ENCODE peak calls at places on chromosomes 3 and 15, in seven cellular contexts. H, R, Z, X, N, D and E are unnamed samples.

GRCh38 chr3:10272977-10273376 is 19.8 kb downstream of the GHRL start:
- DNase-seq in H (no peak), R (no peak), Z (no peak), X (no peak), N (no peak), D (no peak), E (no peak)

GRCh38 chr3:136772709-136773108 is 20.5 kb upstream of the STAG1 start:
- DNase-seq in H (no peak), R (no peak), Z (no peak), X (no peak), N (no peak), D (no peak), E (no peak)

GRCh38 chr15:78201281-78202190 is 32.8 kb downstream of the ACSBG1 start:
- DNase-seq in H (no peak), R (no peak), Z (no peak), X (no peak), N (no peak), D (no peak), E (no peak)

GRCh38 chr15:34820110-34820509 is 24.8 kb upstream of the ACTC1 start:
- DNase-seq in H (no peak), R (no peak), Z (no peak), X (no peak), N (no peak), D (no peak), E (no peak)

GRCh38 chr3:113556556-113557335 is 24.4 kb downstream of the SIDT1 start:
- DNase-seq in H (no peak), R (no peak), Z (no peak), X (no peak), N (no peak), D (no peak), E (no peak)

GRCh38 chr3:20140881-20141280 is 45.1 kb downstream of the SGO1 start:
- DNase-seq in H (no peak), R (no peak), Z (no peak), X (no peak), N (no peak), D (no peak), E (no peak)

GRCh38 chr3:191246628-191247027 is 47.6 kb downstream of the OSTN start:
- DNase-seq in H (no peak), R (peak), Z (peak), X (no peak), N (no peak), D (no peak), E (no peak)

GRCh38 chr15:100097342-100097899 is 244.4 kb downstream of the ADAMTS17 start:
- DNase-seq in H (no peak), R (no peak), Z (no peak), X (no peak), N (no peak), D (no peak), E (no peak)

GRCh38 chr3:180180795-180181194 is 144.1 kb upstream of the PEX5L start:
- DNase-seq in H (no peak), R (peak), Z (no peak), X (no peak), N (no peak), D (no peak), E (no peak)

GRCh38 chr3:69309810-69310209 is 76.1 kb downstream of the FRMD4B start:
- DNase-seq in H (no peak), R (peak), Z (no peak), X (no peak), N (no peak), D (no peak), E (no peak)

GRCh38 chr3:59423707-59424106 is 373.9 kb upstream of the CFAP20DC start:
- DNase-seq in H (no peak), R (no peak), Z (no peak), X (no peak), N (no peak), D (no peak), E (no peak)

GRCh38 chr15:99100245-99101173 is 4.4 kb upstream of the SYNM start:
- DNase-seq in H (peak), R (peak), Z (peak), X (peak), N (peak), D (no peak), E (peak)

GRCh38 chr3:62169871-62170660 is 203.3 kb downstream of the FEZF2 start:
- DNase-seq in H (no peak), R (peak), Z (no peak), X (no peak), N (no peak), D (no peak), E (no peak)

GRCh38 chr3:102691507-102691906 is 256.7 kb downstream of the ZPLD1 start:
- DNase-seq in H (no peak), R (no peak), Z (no peak), X (no peak), N (no peak), D (no peak), E (no peak)

GRCh38 chr3:13588221-13588701 is 39.3 kb downstream of the FBLN2 start:
- DNase-seq in H (no peak), R (no peak), Z (no peak), X (no peak), N (no peak), D (no peak), E (no peak)